ENCODE peak calls at places on chromosomes 6 and 20, in eight cellular contexts. N is cardiac fibroblast; C is transverse colon; K is AG10803; L is spleen; G is GM12878; W is A549; B is CD8-positive, alpha-beta T cell. T is an unnamed sample.

GRCh38 chr6:73951186-73951585 is 255.2 kb downstream of the CD109 start:
- DNase-seq in N (peak; percentile 62), B (no peak), G (no peak), W (no peak), C (no peak), L (no peak), K (peak; percentile 47), T (no peak)

GRCh38 chr6:163133017-163133416 is 281.5 kb upstream of the QKI start:
- DNase-seq in C (no peak), K (no peak), B (no peak), G (no peak), L (no peak), W (no peak), N (no peak), T (no peak)

GRCh38 chr6:170554888-170555137 is 644 bp downstream of the TBP start:
- DNase-seq in G (no peak), N (no peak), B (no peak), K (no peak), W (no peak), C (no peak), L (no peak), T (no peak)

GRCh38 chr20:278181-278580 is 12.4 kb downstream of the C20orf96 start:
- DNase-seq in B (no peak), C (no peak), G (no peak), L (no peak), N (no peak), K (no peak), W (no peak), T (no peak)

GRCh38 chr20:38628580-38629470 is 27.2 kb downstream of the ARHGAP40 start:
- DNase-seq in G (no peak), K (no peak), C (no peak), L (no peak), W (no peak), N (no peak), B (no peak), T (no peak)

GRCh38 chr6:14711056-14711703 is 534.7 kb upstream of the JARID2 start:
- DNase-seq in G (no peak), L (no peak), N (peak; percentile 86), K (peak; percentile 67), B (no peak), C (peak; percentile 49), W (peak; percentile 19), T (peak; percentile 78)

GRCh38 chr6:168410554-168411011 is 30.4 kb upstream of the SMOC2 start:
- DNase-seq in L (no peak), G (no peak), C (no peak), W (no peak), K (no peak), B (peak; percentile 37), N (no peak), T (no peak)

GRCh38 chr6:111663692-111664564 is 58.2 kb upstream of the TRAF3IP2 start:
- DNase-seq in C (no peak), W (no peak), B (no peak), G (no peak), N (peak; percentile 84), K (peak; percentile 67), L (no peak), T (peak; percentile 69)

GRCh38 chr6:30444451-30444742 is 44.9 kb upstream of the HLA-E start:
- DNase-seq in C (no peak), G (no peak), B (no peak), N (no peak), L (no peak), W (no peak), K (no peak), T (no peak)

GRCh38 chr20:36591854-36592641 is 13.5 kb upstream of the RAB5IF start:
- DNase-seq in W (no peak), C (no peak), L (no peak), G (no peak), N (peak; percentile 42), K (peak; percentile 55), B (no peak), T (peak; percentile 48)

GRCh38 chr6:98458713-98459112 is 375.7 kb upstream of the POU3F2 start:
- DNase-seq in C (no peak), L (no peak), W (no peak), B (no peak), N (no peak), K (no peak), G (no peak), T (no peak)

GRCh38 chr6:109076421-109076820 is 18.2 kb downstream of the SESN1 start:
- DNase-seq in G (no peak), N (no peak), K (peak; percentile 29), W (no peak), L (no peak), B (no peak), C (no peak), T (no peak)

GRCh38 chr6:109772961-109773431 is 81.9 kb downstream of the FIG4 start:
- DNase-seq in B (no peak), W (no peak), G (no peak), N (no peak), L (no peak), C (no peak), K (peak; percentile 81), T (peak; percentile 48)

GRCh38 chr20:48364055-48364454 is 463.7 kb downstream of the PREX1 start:
- DNase-seq in K (no peak), N (no peak), G (no peak), L (no peak), B (no peak), C (no peak), W (no peak), T (no peak)

GRCh38 chr6:70166088-70166958 is 136.6 kb downstream of the COL9A1 start:
- DNase-seq in K (peak; percentile 30), C (peak; percentile 29), W (peak; percentile 21), L (peak; percentile 78), B (no peak), G (no peak), N (peak; percentile 49), T (peak; percentile 22)

GRCh38 chr20:56945057-56945456 is 316.0 kb downstream of the TFAP2C start:
- DNase-seq in N (no peak), W (no peak), K (peak; percentile 56), C (no peak), B (no peak), L (no peak), G (no peak), T (peak; percentile 36)

GRCh38 chr6:53926505-53926904 is 131.7 kb downstream of the LRRC1 start:
- DNase-seq in K (peak; percentile 58), L (no peak), C (no peak), N (peak; percentile 25), B (no peak), G (no peak), W (no peak), T (peak; percentile 5)

GRCh38 chr6:168013250-168013915 is 15.9 kb downstream of the KIF25 start:
- DNase-seq in W (no peak), C (no peak), G (no peak), B (no peak), N (no peak), L (no peak), K (no peak), T (no peak)

GRCh38 chr20:21702553-21703467 is 2.7 kb upstream of the PAX1 start:
- DNase-seq in N (peak; percentile 24), L (peak; percentile 66), C (peak; percentile 41), B (no peak), K (peak; percentile 19), W (peak; percentile 69), G (no peak), T (peak; percentile 3)

GRCh38 chr6:6820688-6821238 is 232.2 kb downstream of the LY86 start:
- DNase-seq in W (no peak), G (no peak), C (peak; percentile 82), K (no peak), L (no peak), N (no peak), B (no peak), T (no peak)

GRCh38 chr6:21457647-21458046 is 135.9 kb upstream of the SOX4 start:
- DNase-seq in B (no peak), C (no peak), L (no peak), K (no peak), G (no peak), N (no peak), W (no peak), T (no peak)

GRCh38 chr6:129923520-129923919 is 62.4 kb upstream of the TMEM244 start:
- DNase-seq in B (no peak), G (no peak), L (no peak), N (peak; percentile 20), W (no peak), K (peak; percentile 61), C (no peak), T (peak; percentile 43)

GRCh38 chr20:33893314-33893713 is 82.2 kb downstream of the CHMP4B start:
- DNase-seq in K (peak; percentile 73), L (no peak), N (peak; percentile 43), B (no peak), W (no peak), G (no peak), C (no peak), T (no peak)

GRCh38 chr6:34922177-34922663 is 33.2 kb downstream of the ANKS1A start:
- DNase-seq in C (no peak), L (no peak), B (no peak), N (peak; percentile 61), K (peak; percentile 62), G (no peak), W (no peak), T (peak; percentile 34)

GRCh38 chr6:33768644-33769120 is 20.2 kb downstream of the LEMD2 start:
- DNase-seq in N (peak; percentile 90), C (peak; percentile 87), B (peak; percentile 76), W (peak; percentile 69), L (peak; percentile 91), K (peak; percentile 85), G (no peak), T (peak; percentile 84)

DNA sequence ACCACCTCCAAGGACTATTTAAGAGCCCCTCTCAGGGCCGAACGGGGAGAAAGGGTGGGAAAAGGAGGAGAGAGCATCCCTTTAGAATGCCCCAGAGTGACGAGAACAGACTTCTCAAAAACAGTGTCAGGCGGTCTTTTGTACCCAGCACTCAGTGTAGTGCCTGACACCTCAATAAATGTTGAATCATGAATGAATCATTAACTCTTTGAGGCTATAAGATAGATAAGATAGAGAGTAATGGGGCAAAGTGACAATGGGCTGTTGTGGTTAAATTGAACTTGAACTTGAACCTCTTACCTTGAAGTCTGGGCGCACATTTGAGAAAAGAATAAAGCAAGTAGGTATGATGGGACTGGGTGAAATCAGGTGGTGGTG is 7.4 kb downstream of the TCF21 start:
- DNase-seq in C (no peak), G (no peak), B (no peak), K (no peak), L (no peak), W (no peak), N (no peak), T (no peak)
- H3K4me3 ChIP-seq in C (no peak overlapping the region), G (no peak overlapping the region), B (no peak overlapping the region), K (no peak overlapping the region), L (no peak overlapping the region), W (no peak overlapping the region), N (no peak overlapping the region), T (no peak overlapping the region)

GRCh38 chr6:132964868-132965382 is 150.6 kb downstream of the RPS12 start:
- DNase-seq in B (no peak), K (no peak), C (no peak), W (no peak), L (no peak), N (no peak), G (no peak), T (no peak)
- TF ChIP-seq CTCF in B (no peak), K (no peak), C (no peak), W (no peak), L (no peak), N (no peak), G (no peak), T (no peak)

GRCh38 chr6:149203509-149203908 is 114.0 kb upstream of the TAB2 start:
- DNase-seq in B (no peak), C (no peak), G (no peak), K (no peak), N (no peak), W (no peak), L (no peak), T (no peak)
- H3K4me3 ChIP-seq in B (no peak overlapping the region), C (no peak overlapping the region), G (no peak overlapping the region), K (no peak overlapping the region), N (no peak overlapping the region), W (no peak overlapping the region), L (no peak overlapping the region), T (no peak overlapping the region)

GRCh38 chr6:89487864-89488263 is 54.9 kb downstream of the ANKRD6 start:
- DNase-seq in B (no peak), W (no peak), N (no peak), C (no peak), G (no peak), L (no peak), K (no peak), T (no peak)
- TF ChIP-seq CTCF in B (no peak), W (no peak), N (no peak), C (no peak), G (no peak), L (no peak), K (no peak), T (no peak)